ENCODE peak calls at places on chromosome 11, in eight cellular contexts. C is activated CD4-positive, alpha-beta T cell treated with anti-CD3 and anti-CD28 coated beads, Interleukin-2, amount 50 U/mL, for 48 hours; T is iris pigment epithelial cell; U is neural crest cell; R is COR-L47; B is HEK293T; V is gastrocnemius medialis; G is left ventricle myocardium superior. O is an unnamed sample.

GRCh38 chr11:33767624-33768023 is 6.7 kb downstream of the FBXO3 start:
- DNase-seq in C (no peak), T (no peak), U (no peak), R (no peak), B (no peak), V (no peak), G (no peak), O (no peak)

GRCh38 chr11:14554959-14555358 is 34.8 kb upstream of the PSMA1 start:
- DNase-seq in C (no peak), T (peak; percentile 18), U (no peak), R (no peak), B (no peak), V (peak; percentile 21), G (no peak), O (no peak)

GRCh38 chr11:120601566-120601965 is 90.0 kb downstream of the GRIK4 start:
- DNase-seq in C (no peak), T (peak; percentile 34), U (no peak), R (no peak), B (no peak), V (no peak), G (no peak), O (no peak)

GRCh38 chr11:106133529-106133928 is 56.1 kb downstream of the AASDHPPT start:
- DNase-seq in C (no peak), T (peak; percentile 5), U (no peak), R (no peak), B (no peak), V (no peak), G (no peak), O (peak; percentile 8)

GRCh38 chr11:3056296-3057068 is 741 bp downstream of the CARS1 start:
- DNase-seq in C (peak; percentile 30), T (no peak), U (no peak), R (peak; percentile 6), B (no peak), V (no peak), G (no peak), O (peak; percentile 32)

GRCh38 chr11:130765369-130765768 is 150.9 kb downstream of the SNX19 start:
- DNase-seq in C (no peak), T (no peak), U (no peak), R (no peak), B (no peak), V (no peak), G (no peak), O (no peak)

GRCh38 chr11:3021125-3021524 is 29.0 kb upstream of the NAP1L4 start:
- DNase-seq in C (no peak), T (peak; percentile 44), U (no peak), R (peak; percentile 29), B (peak; percentile 53), V (no peak), G (peak; percentile 29), O (peak; percentile 26)

GRCh38 chr11:118003021-118003423 is 16.8 kb downstream of the IL10RA start:
- DNase-seq in C (peak; percentile 52), T (no peak), U (no peak), R (no peak), B (no peak), V (no peak), G (no peak), O (no peak)

GRCh38 chr11:11937957-11938356 is 70.5 kb downstream of the DKK3 start:
- DNase-seq in C (no peak), T (peak; percentile 53), U (no peak), R (no peak), B (no peak), V (no peak), G (no peak), O (no peak)

GRCh38 chr11:66619080-66619554 is 2.7 kb downstream of the RBM14 start:
- DNase-seq in C (no peak), T (peak; percentile 88), U (no peak), R (no peak), B (no peak), V (no peak), G (no peak), O (peak; percentile 38)

GRCh38 chr11:82703226-82703625 is 30.4 kb downstream of the FAM181B start:
- DNase-seq in C (no peak), T (no peak), U (no peak), R (no peak), B (no peak), V (no peak), G (no peak), O (no peak)

GRCh38 chr11:116709970-116710369 is 62.8 kb downstream of the BUD13 start:
- DNase-seq in C (no peak), T (no peak), U (no peak), R (no peak), B (no peak), V (no peak), G (no peak), O (no peak)

O was measured in erythroblast.